ENCODE peak calls at places on chromosomes 6 and 20, in eight cellular contexts. Z is RPMI8226; B is fibroblast of the aortic adventitia; D is ACHN; S is stimulated activated CD8-positive, alpha-beta memory T cell treated with anti-CD3 and anti-CD28 coated beads, Interleukin-7, amount 100 ng/mL, for 1 hour; C is CD4-positive, alpha-beta T cell; W is D341Med; A is HS-5. X is an unnamed sample.

GRCh38 chr6:209432-210103 is 82.7 kb upstream of the DUSP22 start:
- DNase-seq in S (no peak), D (no peak), C (peak; percentile 51), W (no peak), B (no peak), A (no peak), Z (peak; percentile 53), X (no peak)

GRCh38 chr6:27161946-27162603 is 85.4 kb upstream of the PRSS16 start:
- DNase-seq in Z (peak; percentile 71), W (peak; percentile 52), S (no peak), D (peak; percentile 52), A (peak; percentile 55), B (peak; percentile 76), C (no peak), X (no peak)

GRCh38 chr6:16322666-16323312 is 84.4 kb downstream of the GMPR start:
- DNase-seq in A (no peak), C (peak; percentile 68), S (peak; percentile 46), D (peak; percentile 70), W (no peak), B (peak; percentile 62), Z (peak; percentile 94), X (no peak)

GRCh38 chr6:101509556-101509955 is 116.0 kb downstream of the GRIK2 start:
- DNase-seq in Z (no peak), D (no peak), W (no peak), C (no peak), B (peak; percentile 22), S (no peak), A (peak; percentile 6), X (no peak)

GRCh38 chr6:118719351-118720124 is 68.1 kb upstream of the CEP85L start:
- DNase-seq in B (no peak), Z (no peak), C (no peak), W (no peak), S (no peak), A (no peak), D (no peak), X (no peak)

GRCh38 chr6:40798069-40798770 is 211.1 kb upstream of the LRFN2 start:
- DNase-seq in A (no peak), W (no peak), C (no peak), B (no peak), D (no peak), Z (no peak), S (no peak), X (no peak)

GRCh38 chr6:43464337-43464736 is 9.0 kb upstream of the DLK2 start:
- DNase-seq in S (no peak), A (no peak), B (no peak), W (no peak), C (no peak), D (no peak), Z (no peak), X (no peak)

GRCh38 chr20:58111340-58112016 is 117.0 kb downstream of the ANKRD60 start:
- DNase-seq in S (no peak), C (no peak), A (no peak), B (no peak), Z (no peak), D (no peak), W (peak; percentile 4), X (no peak)

GRCh38 chr6:144749263-144749662 is 464.1 kb downstream of the UTRN start:
- DNase-seq in D (no peak), S (no peak), A (no peak), C (no peak), W (no peak), B (no peak), Z (no peak), X (no peak)

GRCh38 chr6:41404221-41404866 is 68.9 kb downstream of the NCR2 start:
- DNase-seq in A (no peak), S (no peak), Z (no peak), W (no peak), C (no peak), B (no peak), D (no peak), X (no peak)

GRCh38 chr6:45923831-45924391 is 91.7 kb downstream of the CLIC5 start:
- DNase-seq in A (no peak), Z (no peak), B (no peak), W (no peak), D (no peak), S (no peak), C (no peak), X (no peak)

GRCh38 chr20:11995750-11996567 is 78.3 kb downstream of the BTBD3 start:
- DNase-seq in A (no peak), S (no peak), C (no peak), Z (no peak), B (no peak), D (no peak), W (no peak), X (no peak)

GRCh38 chr20:50478162-50479036 is 31.8 kb upstream of the PTPN1 start:
- DNase-seq in D (peak; percentile 40), C (peak; percentile 66), S (peak; percentile 55), B (peak; percentile 48), Z (peak; percentile 80), A (no peak), W (peak; percentile 71), X (no peak)

GRCh38 chr6:148700713-148701392 is 46.0 kb upstream of the UST start:
- DNase-seq in B (peak; percentile 78), S (no peak), A (peak; percentile 14), C (no peak), W (no peak), D (peak; percentile 44), Z (peak; percentile 44), X (no peak)

GRCh38 chr20:36836591-36837329 is 39.2 kb upstream of the TLDC2 start:
- DNase-seq in D (peak; percentile 74), C (peak; percentile 22), B (no peak), S (no peak), Z (peak; percentile 64), A (no peak), W (peak; percentile 74), X (no peak)

GRCh38 chr6:116059713-116060571 is 749 bp downstream of the FRK start:
- DNase-seq in A (no peak), D (peak; percentile 22), C (no peak), W (no peak), S (no peak), B (peak; percentile 24), Z (peak; percentile 44), X (no peak)

GRCh38 chr20:58048096-58048702 is 180.3 kb downstream of the ANKRD60 start:
- DNase-seq in W (peak; percentile 18), D (peak; percentile 38), B (peak; percentile 44), C (no peak), S (no peak), Z (peak; percentile 46), A (peak; percentile 33), X (no peak)

GRCh38 chr6:132527791-132528190 is 10.3 kb upstream of the TAAR9 start:
- DNase-seq in S (no peak), B (no peak), Z (no peak), A (peak; percentile 63), W (no peak), C (no peak), D (peak; percentile 63), X (no peak)

GRCh38 chr20:34085544-34086040 is 26.5 kb downstream of the EIF2S2 start:
- DNase-seq in B (no peak), A (no peak), C (no peak), Z (no peak), S (no peak), W (no peak), D (no peak), X (no peak)

GRCh38 chr6:17396256-17396655 is 2.9 kb downstream of the CAP2 start:
- DNase-seq in S (no peak), A (no peak), W (no peak), D (no peak), C (no peak), B (no peak), Z (no peak), X (no peak)

GRCh38 chr6:116057766-116058165 is 2.9 kb downstream of the FRK start:
- DNase-seq in A (no peak), Z (no peak), C (no peak), D (no peak), S (no peak), B (no peak), W (no peak), X (no peak)

GRCh38 chr20:8318999-8319614 is 187.0 kb downstream of the PLCB1 start:
- DNase-seq in S (no peak), A (no peak), D (no peak), B (no peak), C (no peak), Z (no peak), W (no peak), X (no peak)

GRCh38 chr6:152502421-152503188 is 134.6 kb downstream of the SYNE1 start:
- DNase-seq in W (no peak), D (no peak), S (no peak), B (no peak), C (no peak), A (no peak), Z (no peak), X (no peak)